ENCODE peak calls at places on chromosome 6, in seven cellular contexts. W is mesendoderm, D is IMR-90, Q is H9, L is H1, E is trophoblast cell, X is mesenchymal stem cell. M is an unnamed sample.

GRCh38 chr6:105428342-105428957 is 25.6 kb upstream of the PREP start:
- DNase-seq in W (no peak), D (peak; percentile 74), Q (no peak), L (no peak), E (peak; percentile 92), X (peak; percentile 62), M (no peak)

GRCh38 chr6:126367849-126368248 is 27.9 kb downstream of the CENPW start:
- DNase-seq in W (no peak), D (no peak), Q (no peak), L (no peak), E (no peak), X (no peak), M (no peak)

GRCh38 chr6:79180082-79180481 is 54.4 kb downstream of the HMGN3 start:
- DNase-seq in W (no peak), D (no peak), Q (no peak), L (no peak), E (no peak), X (no peak), M (no peak)

GRCh38 chr6:16239090-16239797 is 857 bp downstream of the GMPR start:
- DNase-seq in W (peak; percentile 73), D (peak; percentile 44), Q (no peak), L (no peak), E (peak; percentile 80), X (peak; percentile 69), M (no peak)

GRCh38 chr6:116476021-116476678 is 15.0 kb downstream of the CALHM6 start:
- DNase-seq in W (no peak), D (peak; percentile 24), Q (no peak), L (no peak), E (no peak), X (no peak), M (no peak)

GRCh38 chr6:166365221-166365620 is 17.5 kb downstream of the MPC1 start:
- DNase-seq in W (peak; percentile 81), D (peak; percentile 74), Q (no peak), L (no peak), E (no peak), X (peak; percentile 33), M (no peak)

GRCh38 chr6:163878656-163879055 is 464.1 kb downstream of the QKI start:
- DNase-seq in W (no peak), D (no peak), Q (no peak), L (no peak), E (no peak), X (no peak), M (no peak)

GRCh38 chr6:116247285-116247684 is 6.6 kb downstream of the TSPYL4 start:
- DNase-seq in W (no peak), D (no peak), Q (no peak), L (no peak), E (no peak), X (no peak), M (no peak)

GRCh38 chr6:40822619-40823018 is 216.4 kb downstream of the UNC5CL start:
- DNase-seq in W (no peak), D (no peak), Q (no peak), L (no peak), E (no peak), X (peak; percentile 71), M (no peak)

GRCh38 chr6:127177030-127177928 is 58.8 kb downstream of the RSPO3 start:
- DNase-seq in W (no peak), D (peak; percentile 63), Q (no peak), L (no peak), E (no peak), X (peak; percentile 70), M (no peak)

GRCh38 chr6:75217203-75217602 is 11.3 kb upstream of the COL12A1 start:
- DNase-seq in W (peak; percentile 45), D (peak; percentile 88), Q (no peak), L (no peak), E (no peak), X (peak; percentile 88), M (no peak)

GRCh38 chr6:151294561-151295101 is 54.9 kb downstream of the AKAP12 start:
- DNase-seq in W (no peak), D (peak; percentile 69), Q (no peak), L (no peak), E (peak; percentile 52), X (peak; percentile 50), M (no peak)

GRCh38 chr6:160960067-160960466 is 31.5 kb upstream of the MAP3K4 start:
- DNase-seq in W (no peak), D (no peak), Q (no peak), L (no peak), E (no peak), X (no peak), M (no peak)

GRCh38 chr6:91659881-91660280 is 1073.0 kb upstream of the MAP3K7 start:
- DNase-seq in W (no peak), D (no peak), Q (no peak), L (no peak), E (no peak), X (no peak), M (no peak)

GRCh38 chr6:83265384-83265783 is 72.2 kb downstream of the RWDD2A start:
- DNase-seq in W (no peak), D (peak; percentile 73), Q (no peak), L (no peak), E (no peak), X (peak; percentile 26), M (no peak)

GRCh38 chr6:63731946-63732735 is 96.5 kb downstream of the PHF3 start:
- DNase-seq in W (no peak), D (peak; percentile 47), Q (no peak), L (no peak), E (no peak), X (peak; percentile 3), M (no peak)

GRCh38 chr6:142218441-142218840 is 71.4 kb downstream of the VTA1 start:
- DNase-seq in W (no peak), D (peak; percentile 9), Q (no peak), L (no peak), E (no peak), X (no peak), M (no peak)

GRCh38 chr6:117481278-117481925 is 1.1 kb upstream of the DCBLD1 start:
- DNase-seq in W (peak; percentile 39), D (no peak), Q (peak; percentile 36), L (no peak), E (no peak), X (no peak), M (no peak)

GRCh38 chr6:117483645-117484016 is 1.2 kb downstream of the DCBLD1 start:
- DNase-seq in W (no peak), D (peak; percentile 48), Q (no peak), L (no peak), E (no peak), X (peak; percentile 68), M (no peak)

GRCh38 chr6:117481926-117482239 is 591 bp upstream of the DCBLD1 start:
- DNase-seq in W (peak; percentile 47), D (no peak), Q (no peak), L (no peak), E (no peak), X (no peak), M (no peak)

GRCh38 chr6:117483004-117483644 is 650 bp downstream of the DCBLD1 start:
- DNase-seq in W (peak; percentile 86), D (peak; percentile 31), Q (peak; percentile 62), L (no peak), E (peak; percentile 77), X (peak; percentile 74), M (peak; percentile 61)

DNA sequence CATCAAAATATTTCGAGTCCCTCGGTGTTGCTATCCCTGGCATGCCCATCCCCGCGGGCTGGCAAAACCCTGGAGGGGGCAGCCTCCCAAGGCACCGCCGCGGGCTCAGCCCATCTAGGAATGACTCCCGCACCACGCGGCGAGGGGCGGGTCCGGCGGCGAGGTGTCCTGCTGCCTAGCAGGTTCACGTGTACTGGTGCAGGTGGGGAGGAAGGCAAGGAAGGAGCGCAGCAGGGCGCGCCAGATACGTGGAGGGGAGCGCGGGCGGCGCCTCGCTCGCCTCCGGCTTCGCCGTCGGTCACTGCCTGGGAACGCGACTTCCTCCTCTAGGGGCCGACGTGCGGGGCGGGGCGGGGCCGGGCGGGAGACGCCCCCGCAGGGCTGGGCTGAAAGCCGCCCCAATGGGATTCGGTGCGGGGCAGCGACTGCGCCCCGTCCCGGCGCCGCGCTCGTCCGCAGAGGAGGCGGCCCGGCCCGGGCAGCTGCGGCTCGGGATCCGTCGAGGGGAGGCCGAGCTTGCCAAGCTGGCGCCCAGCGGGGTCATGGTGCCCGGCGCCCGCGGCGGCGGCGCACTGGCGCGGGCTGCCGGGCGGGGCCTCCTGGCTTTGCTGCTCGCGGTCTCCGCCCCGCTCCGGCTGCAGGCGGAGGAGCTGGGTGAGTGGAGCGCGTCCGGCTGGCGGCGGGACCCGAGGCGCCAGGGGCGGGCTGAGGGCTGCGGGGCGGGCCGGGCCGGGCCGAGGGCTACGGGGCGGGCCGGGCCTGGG is at the start of gene DCBLD1:
- DNase-seq in W (peak; percentile 89), D (peak; percentile 70), Q (peak; percentile 84), L (no peak), E (peak; percentile 90), X (peak; percentile 86), M (peak; percentile 61)
- H2BK120ac ChIP-seq in W (no peak within 1 kb of the TSS), D (peak within 1 kb of the TSS; percentile 90), Q (no peak within 1 kb of the TSS), L (no peak within 1 kb of the TSS), E (peak within 1 kb of the TSS; percentile 94), X (peak within 1 kb of the TSS; percentile 77), M (peak within 1 kb of the TSS; percentile 64)

GRCh38 chr6:21337263-21337662 is 256.3 kb upstream of the SOX4 start:
- DNase-seq in W (no peak), D (no peak), Q (no peak), L (no peak), E (no peak), X (no peak), M (no peak)
- H2BK5ac ChIP-seq in W (no peak overlapping the region), D (no peak overlapping the region), Q (no peak overlapping the region), L (no peak overlapping the region), E (no peak overlapping the region), X (no peak overlapping the region), M (no peak overlapping the region)

GRCh38 chr6:33443619-33444504 is 10.5 kb upstream of the ZBTB9 start:
- DNase-seq in W (no peak), D (no peak), Q (no peak), L (no peak), E (no peak), X (no peak), M (no peak)
- H2BK120ac ChIP-seq in W (no peak overlapping the region), D (no peak overlapping the region), Q (no peak overlapping the region), L (no peak overlapping the region), E (no peak overlapping the region), X (no peak overlapping the region), M (no peak overlapping the region)

GRCh38 chr6:34839696-34840352 is 47.9 kb downstream of the BLTP3A start:
- DNase-seq in W (no peak), D (peak; percentile 16), Q (no peak), L (no peak), E (no peak), X (no peak), M (no peak)

GRCh38 chr6:34836008-34836407 is 44.1 kb downstream of the BLTP3A start:
- DNase-seq in W (no peak), D (no peak), Q (no peak), L (no peak), E (no peak), X (no peak), M (no peak)

GRCh38 chr6:34836451-34836850 is 44.6 kb downstream of the BLTP3A start:
- DNase-seq in W (no peak), D (no peak), Q (no peak), L (no peak), E (no peak), X (no peak), M (no peak)

GRCh38 chr6:34834789-34835518 is 43.1 kb downstream of the BLTP3A start:
- DNase-seq in W (peak; percentile 28), D (peak; percentile 72), Q (no peak), L (no peak), E (peak; percentile 76), X (peak; percentile 30), M (no peak)

DNA sequence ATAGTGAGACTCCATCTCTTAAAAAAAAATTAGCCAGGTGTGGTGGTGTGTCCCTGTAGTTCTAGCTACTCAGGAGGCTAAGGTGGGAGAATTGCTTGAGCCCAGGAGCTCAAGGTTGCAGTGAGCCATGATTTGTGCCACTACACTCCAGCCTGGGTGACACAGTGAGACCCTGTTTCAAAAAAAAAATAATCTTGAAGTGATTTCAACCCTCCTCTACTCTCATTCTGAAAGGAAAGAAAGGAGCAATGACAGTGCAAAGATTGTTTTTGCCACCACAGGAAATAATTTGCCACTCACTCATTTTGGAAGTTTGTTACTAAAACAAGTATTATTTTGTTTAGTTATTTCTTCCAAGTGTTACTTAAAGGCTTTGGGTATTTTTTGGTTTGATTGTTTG is 45.6 kb downstream of the BLTP3A start:
- DNase-seq in W (no peak), D (no peak), Q (no peak), L (no peak), E (no peak), X (no peak), M (no peak)
- H2BK5ac ChIP-seq in W (no peak overlapping the region), D (no peak overlapping the region), Q (no peak overlapping the region), L (no peak overlapping the region), E (no peak overlapping the region), X (no peak overlapping the region), M (no peak overlapping the region)